ENCODE peak calls at places on chromosomes 6 and 20, in seven cellular contexts. One of them, this sample, is unnamed.

GRCh38 chr6:54236984-54237383 is 71.3 kb upstream of the TINAG start:
- DNase-seq in neural progenitor cell: no peak
- DNase-seq in fibroblast of lung: no peak
- DNase-seq in IMR-90: no peak
- DNase-seq in SK-N-SH: no peak
- DNase-seq in adipocyte: no peak
- DNase-seq in neuronal stem cell: no peak
- DNase-seq in this sample: no peak

GRCh38 chr6:89037156-89037900 is 43.2 kb upstream of the PNRC1 start:
- DNase-seq in neural progenitor cell: no peak
- DNase-seq in fibroblast of lung: no peak
- DNase-seq in IMR-90: no peak
- DNase-seq in SK-N-SH: no peak
- DNase-seq in adipocyte: no peak
- DNase-seq in neuronal stem cell: no peak
- DNase-seq in this sample: no peak

GRCh38 chr6:12163744-12164507 is 126.2 kb upstream of the EDN1 start:
- DNase-seq in neural progenitor cell: no peak
- DNase-seq in fibroblast of lung: no peak
- DNase-seq in IMR-90: no peak
- DNase-seq in SK-N-SH: no peak
- DNase-seq in adipocyte: peak
- DNase-seq in neuronal stem cell: no peak
- DNase-seq in this sample: no peak

GRCh38 chr6:111925296-111925695 is 52.0 kb upstream of the FYN start:
- DNase-seq in neural progenitor cell: no peak
- DNase-seq in fibroblast of lung: peak
- DNase-seq in IMR-90: peak
- DNase-seq in SK-N-SH: no peak
- DNase-seq in adipocyte: peak
- DNase-seq in neuronal stem cell: no peak
- DNase-seq in this sample: no peak

GRCh38 chr6:44309092-44309491 is 4.1 kb downstream of the AARS2 start:
- DNase-seq in neural progenitor cell: no peak
- DNase-seq in fibroblast of lung: peak
- DNase-seq in IMR-90: peak
- DNase-seq in SK-N-SH: no peak
- DNase-seq in adipocyte: no peak
- DNase-seq in neuronal stem cell: no peak
- DNase-seq in this sample: no peak

GRCh38 chr6:169172435-169172834 is 81.2 kb downstream of the THBS2 start:
- DNase-seq in neural progenitor cell: no peak
- DNase-seq in fibroblast of lung: peak
- DNase-seq in IMR-90: peak
- DNase-seq in SK-N-SH: no peak
- DNase-seq in adipocyte: peak
- DNase-seq in neuronal stem cell: no peak
- DNase-seq in this sample: no peak

GRCh38 chr6:123415844-123416468 is 220.8 kb downstream of the TRDN start:
- DNase-seq in neural progenitor cell: peak
- DNase-seq in fibroblast of lung: peak
- DNase-seq in IMR-90: peak
- DNase-seq in SK-N-SH: peak
- DNase-seq in adipocyte: peak
- DNase-seq in neuronal stem cell: peak
- DNase-seq in this sample: peak

GRCh38 chr20:50788045-50788867 is 6.6 kb upstream of the BCAS4 start:
- DNase-seq in neural progenitor cell: no peak
- DNase-seq in fibroblast of lung: peak
- DNase-seq in IMR-90: peak
- DNase-seq in SK-N-SH: peak
- DNase-seq in adipocyte: peak
- DNase-seq in neuronal stem cell: no peak
- DNase-seq in this sample: no peak

GRCh38 chr6:32945106-32945761 is 4.4 kb upstream of the HLA-DMB start:
- DNase-seq in neural progenitor cell: no peak
- DNase-seq in fibroblast of lung: peak
- DNase-seq in IMR-90: peak
- DNase-seq in SK-N-SH: no peak
- DNase-seq in adipocyte: no peak
- DNase-seq in neuronal stem cell: no peak
- DNase-seq in this sample: peak

GRCh38 chr6:32944265-32944664 is 3.4 kb upstream of the HLA-DMB start:
- DNase-seq in neural progenitor cell: no peak
- DNase-seq in fibroblast of lung: no peak
- DNase-seq in IMR-90: no peak
- DNase-seq in SK-N-SH: no peak
- DNase-seq in adipocyte: no peak
- DNase-seq in neuronal stem cell: no peak
- DNase-seq in this sample: no peak

GRCh38 chr6:32947552-32948465 is 5.1 kb downstream of the HLA-DMA start:
- DNase-seq in neural progenitor cell: peak
- DNase-seq in fibroblast of lung: peak
- DNase-seq in IMR-90: peak
- DNase-seq in SK-N-SH: peak
- DNase-seq in adipocyte: peak
- DNase-seq in neuronal stem cell: no peak
- DNase-seq in this sample: peak

GRCh38 chr6:32946893-32947292 is 6.0 kb downstream of the HLA-DMA start:
- DNase-seq in neural progenitor cell: no peak
- DNase-seq in fibroblast of lung: no peak
- DNase-seq in IMR-90: no peak
- DNase-seq in SK-N-SH: no peak
- DNase-seq in adipocyte: no peak
- DNase-seq in neuronal stem cell: no peak
- DNase-seq in this sample: no peak

DNA sequence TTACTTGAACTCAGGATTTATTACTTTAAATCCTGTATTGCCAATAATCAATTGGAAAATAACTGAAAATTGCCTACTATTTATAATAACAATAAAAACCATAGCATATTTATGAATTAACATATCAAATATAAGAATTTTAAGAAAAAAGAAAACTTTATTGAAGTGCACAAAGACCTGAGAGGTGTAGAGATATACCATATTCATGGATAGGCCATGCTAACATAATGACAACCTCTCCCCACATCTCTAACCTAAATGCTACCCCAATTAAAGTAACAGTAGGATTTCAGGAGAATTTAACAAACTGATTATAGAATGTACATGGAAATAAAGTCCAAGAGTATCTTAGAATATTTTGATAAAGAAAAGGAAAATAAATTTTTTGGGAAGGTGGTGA is 5.1 kb upstream of the HLA-DMB start:
- DNase-seq in neural progenitor cell: no peak
- DNase-seq in fibroblast of lung: no peak
- DNase-seq in IMR-90: no peak
- DNase-seq in SK-N-SH: no peak
- DNase-seq in adipocyte: no peak
- DNase-seq in neuronal stem cell: no peak
- DNase-seq in this sample: no peak
- H3K9ac ChIP-seq in neural progenitor cell: no peak
- H3K9ac ChIP-seq in fibroblast of lung: no peak
- H3K9ac ChIP-seq in IMR-90: no peak
- H3K9ac ChIP-seq in SK-N-SH: no peak
- H3K9ac ChIP-seq in adipocyte: no peak
- H3K9ac ChIP-seq in neuronal stem cell: no peak
- H3K9ac ChIP-seq in this sample: no peak

DNA sequence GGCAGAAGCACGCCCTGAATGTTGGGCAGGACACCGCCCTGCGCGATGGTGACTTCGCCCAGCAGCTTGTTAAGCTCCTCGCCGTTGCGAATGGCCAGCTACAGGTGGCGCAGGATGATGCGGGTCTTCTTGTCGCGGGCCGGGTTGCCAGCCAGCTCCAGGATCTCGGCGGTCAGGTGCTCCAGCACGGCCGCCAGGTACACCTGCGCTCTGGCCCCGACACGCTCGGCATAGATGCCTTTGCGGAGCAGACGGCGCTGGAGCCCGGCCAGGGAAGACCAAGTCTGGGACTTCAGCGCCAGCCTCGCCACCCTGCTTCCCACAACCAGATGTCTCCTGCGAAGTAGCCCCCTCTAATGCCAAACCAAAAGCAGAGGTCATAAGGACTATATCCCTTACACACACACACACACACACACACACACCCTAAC is 8.0 kb upstream of the SLC17A3 start:
- DNase-seq in neural progenitor cell: peak
- DNase-seq in fibroblast of lung: no peak
- DNase-seq in IMR-90: no peak
- DNase-seq in SK-N-SH: no peak
- DNase-seq in adipocyte: no peak
- DNase-seq in neuronal stem cell: peak
- DNase-seq in this sample: peak
- H3K4me3 ChIP-seq in neural progenitor cell: peak
- H3K4me3 ChIP-seq in fibroblast of lung: no peak
- H3K4me3 ChIP-seq in IMR-90: no peak
- H3K4me3 ChIP-seq in SK-N-SH: no peak
- H3K4me3 ChIP-seq in adipocyte: no peak
- H3K4me3 ChIP-seq in neuronal stem cell: peak
- H3K4me3 ChIP-seq in this sample: no peak

GRCh38 chr20:38120625-38120988 is 44.5 kb downstream of the TGM2 start:
- DNase-seq in neural progenitor cell: no peak
- DNase-seq in fibroblast of lung: no peak
- DNase-seq in IMR-90: no peak
- DNase-seq in SK-N-SH: no peak
- DNase-seq in adipocyte: no peak
- DNase-seq in neuronal stem cell: no peak
- DNase-seq in this sample: no peak

GRCh38 chr20:38126146-38126912 is 38.7 kb downstream of the TGM2 start:
- DNase-seq in neural progenitor cell: no peak
- DNase-seq in fibroblast of lung: peak
- DNase-seq in IMR-90: no peak
- DNase-seq in SK-N-SH: no peak
- DNase-seq in adipocyte: no peak
- DNase-seq in neuronal stem cell: no peak
- DNase-seq in this sample: no peak

GRCh38 chr20:38121741-38122140 is 43.3 kb downstream of the TGM2 start:
- DNase-seq in neural progenitor cell: no peak
- DNase-seq in fibroblast of lung: no peak
- DNase-seq in IMR-90: no peak
- DNase-seq in SK-N-SH: no peak
- DNase-seq in adipocyte: no peak
- DNase-seq in neuronal stem cell: no peak
- DNase-seq in this sample: peak

GRCh38 chr20:38125157-38126056 is 39.7 kb downstream of the TGM2 start:
- DNase-seq in neural progenitor cell: no peak
- DNase-seq in fibroblast of lung: peak
- DNase-seq in IMR-90: peak
- DNase-seq in SK-N-SH: no peak
- DNase-seq in adipocyte: no peak
- DNase-seq in neuronal stem cell: no peak
- DNase-seq in this sample: peak

DNA sequence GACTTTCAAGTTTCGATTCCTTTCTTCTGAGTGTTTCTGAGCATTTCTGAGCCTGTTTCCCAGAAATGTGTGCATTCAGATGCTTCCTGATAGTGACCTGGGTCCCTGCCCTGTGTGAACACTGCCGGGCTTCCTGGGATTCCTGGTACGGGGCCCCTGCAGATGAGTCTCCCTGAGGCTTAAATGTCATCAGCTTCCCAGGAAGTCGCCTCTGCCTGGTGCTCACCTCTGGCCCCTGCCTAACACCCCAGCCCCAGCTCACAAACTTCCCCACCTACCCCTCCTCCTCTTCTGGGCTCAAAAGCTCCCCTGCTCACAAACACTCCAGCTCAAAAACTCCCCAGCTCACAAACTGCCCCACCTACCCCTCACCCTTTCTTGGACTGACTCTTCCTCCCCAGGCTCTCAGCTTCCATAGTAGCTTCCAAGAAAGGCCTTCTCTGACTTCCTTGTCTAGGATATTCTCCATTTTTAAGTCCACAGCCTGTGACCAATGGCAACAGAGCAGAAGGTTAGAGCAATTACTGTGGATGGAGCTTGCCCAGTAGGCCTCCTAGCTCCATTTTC is 42.0 kb downstream of the TGM2 start:
- DNase-seq in neural progenitor cell: peak
- DNase-seq in fibroblast of lung: peak
- DNase-seq in IMR-90: peak
- DNase-seq in SK-N-SH: no peak
- DNase-seq in adipocyte: peak
- DNase-seq in neuronal stem cell: no peak
- DNase-seq in this sample: peak
- H3K9ac ChIP-seq in neural progenitor cell: no peak
- H3K9ac ChIP-seq in fibroblast of lung: peak
- H3K9ac ChIP-seq in IMR-90: peak
- H3K9ac ChIP-seq in SK-N-SH: peak
- H3K9ac ChIP-seq in adipocyte: no peak
- H3K9ac ChIP-seq in neuronal stem cell: no peak
- H3K9ac ChIP-seq in this sample: peak

GRCh38 chr6:22442826-22443225 is 126.5 kb upstream of the HDGFL1 start:
- DNase-seq in neural progenitor cell: no peak
- DNase-seq in fibroblast of lung: peak
- DNase-seq in IMR-90: peak
- DNase-seq in SK-N-SH: no peak
- DNase-seq in adipocyte: peak
- DNase-seq in neuronal stem cell: no peak
- DNase-seq in this sample: no peak

GRCh38 chr6:22435151-22435550 is 134.2 kb upstream of the HDGFL1 start:
- DNase-seq in neural progenitor cell: no peak
- DNase-seq in fibroblast of lung: no peak
- DNase-seq in IMR-90: no peak
- DNase-seq in SK-N-SH: no peak
- DNase-seq in adipocyte: no peak
- DNase-seq in neuronal stem cell: no peak
- DNase-seq in this sample: no peak

GRCh38 chr6:22436134-22436533 is 133.2 kb upstream of the HDGFL1 start:
- DNase-seq in neural progenitor cell: no peak
- DNase-seq in fibroblast of lung: no peak
- DNase-seq in IMR-90: no peak
- DNase-seq in SK-N-SH: no peak
- DNase-seq in adipocyte: no peak
- DNase-seq in neuronal stem cell: no peak
- DNase-seq in this sample: no peak

GRCh38 chr6:22433745-22434144 is 135.6 kb upstream of the HDGFL1 start:
- DNase-seq in neural progenitor cell: no peak
- DNase-seq in fibroblast of lung: no peak
- DNase-seq in IMR-90: no peak
- DNase-seq in SK-N-SH: no peak
- DNase-seq in adipocyte: no peak
- DNase-seq in neuronal stem cell: no peak
- DNase-seq in this sample: no peak

GRCh38 chr6:22437665-22438064 is 131.7 kb upstream of the HDGFL1 start:
- DNase-seq in neural progenitor cell: no peak
- DNase-seq in fibroblast of lung: no peak
- DNase-seq in IMR-90: peak
- DNase-seq in SK-N-SH: no peak
- DNase-seq in adipocyte: no peak
- DNase-seq in neuronal stem cell: no peak
- DNase-seq in this sample: no peak
- H3K4me3 ChIP-seq in neural progenitor cell: no peak
- H3K4me3 ChIP-seq in fibroblast of lung: no peak
- H3K4me3 ChIP-seq in IMR-90: no peak
- H3K4me3 ChIP-seq in SK-N-SH: no peak
- H3K4me3 ChIP-seq in adipocyte: no peak
- H3K4me3 ChIP-seq in neuronal stem cell: no peak
- H3K4me3 ChIP-seq in this sample: no peak

DNA sequence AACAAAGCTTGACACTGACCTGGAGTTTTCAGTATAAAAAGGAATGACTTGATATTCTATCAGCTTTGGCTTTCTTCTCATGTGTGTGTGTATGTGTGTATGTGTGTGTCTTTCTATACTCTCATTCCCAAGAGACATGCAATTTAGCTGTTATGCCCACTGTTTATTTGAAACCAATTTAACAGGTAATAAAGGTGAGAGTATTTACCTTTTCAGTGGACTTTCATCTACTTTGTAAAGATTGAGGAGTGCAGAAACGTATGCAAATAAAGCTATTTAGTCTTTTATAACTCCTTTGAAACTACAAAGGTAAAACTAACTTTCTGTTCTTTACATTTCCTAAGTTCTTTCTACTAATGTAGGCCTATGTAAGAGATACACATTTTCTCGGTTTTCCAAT is 103.5 kb upstream of the HS3ST5 start:
- DNase-seq in neural progenitor cell: no peak
- DNase-seq in fibroblast of lung: no peak
- DNase-seq in IMR-90: no peak
- DNase-seq in SK-N-SH: no peak
- DNase-seq in adipocyte: no peak
- DNase-seq in neuronal stem cell: no peak
- DNase-seq in this sample: no peak
- H3K9ac ChIP-seq in neural progenitor cell: no peak
- H3K9ac ChIP-seq in fibroblast of lung: no peak
- H3K9ac ChIP-seq in IMR-90: no peak
- H3K9ac ChIP-seq in SK-N-SH: no peak
- H3K9ac ChIP-seq in adipocyte: no peak
- H3K9ac ChIP-seq in neuronal stem cell: no peak
- H3K9ac ChIP-seq in this sample: no peak